ENCODE peak calls at places on chromosomes 6 and 20, in eight cellular contexts. G, R, F, X, A, C, B and K are unnamed samples.
A peak's percentile ranks its signal among the peaks of the same experiment; 100 is the strongest.

GRCh38 chr6:127941228-127941627 is 40.4 kb upstream of the THEMIS start:
- DNase-seq in G (no peak), R (no peak), F (no peak), X (no peak), A (no peak), C (no peak), B (no peak), K (no peak)

GRCh38 chr6:27864906-27865883 is 47.0 kb downstream of the OR2B2 start:
- DNase-seq in G (peak; percentile 86), R (peak; percentile 44), F (peak; percentile 93), X (peak; percentile 40), A (peak; percentile 43), C (peak; percentile 77), B (no peak), K (peak; percentile 71)

GRCh38 chr20:19284400-19285178 is 72.1 kb downstream of the SLC24A3 start:
- DNase-seq in G (no peak), R (no peak), F (no peak), X (no peak), A (no peak), C (no peak), B (no peak), K (no peak)

GRCh38 chr20:38229376-38230252 is 30.9 kb downstream of the KIAA1755 start:
- DNase-seq in G (no peak), R (no peak), F (no peak), X (no peak), A (no peak), C (no peak), B (no peak), K (no peak)

GRCh38 chr6:39791850-39792500 is at the start of gene DAAM2:
- DNase-seq in G (no peak), R (peak; percentile 77), F (no peak), X (peak; percentile 67), A (no peak), C (peak; percentile 4), B (peak; percentile 20), K (no peak)

GRCh38 chr20:10739575-10739974 is 65.8 kb upstream of the JAG1 start:
- DNase-seq in G (no peak), R (no peak), F (no peak), X (no peak), A (no peak), C (no peak), B (no peak), K (no peak)

GRCh38 chr6:157867155-157867559 is 44.1 kb downstream of the SNX9 start:
- DNase-seq in G (no peak), R (no peak), F (no peak), X (no peak), A (no peak), C (no peak), B (no peak), K (no peak)

GRCh38 chr6:160455484-160456213 is 107.5 kb downstream of the SLC22A3 start:
- DNase-seq in G (peak; percentile 62), R (peak; percentile 58), F (peak; percentile 15), X (peak; percentile 78), A (peak; percentile 58), C (peak; percentile 67), B (peak; percentile 41), K (peak; percentile 25)

GRCh38 chr6:3751730-3752537 is 421 bp upstream of the PXDC1 start:
- DNase-seq in G (peak; percentile 87), R (peak; percentile 88), F (peak; percentile 58), X (peak; percentile 83), A (peak; percentile 64), C (peak; percentile 74), B (peak; percentile 41), K (peak; percentile 54)

GRCh38 chr6:107870379-107870778 is 46.3 kb upstream of the SCML4 start:
- DNase-seq in G (no peak), R (no peak), F (no peak), X (no peak), A (no peak), C (no peak), B (no peak), K (no peak)

GRCh38 chr6:154343473-154344308 is 12.9 kb downstream of the IPCEF1 start:
- DNase-seq in G (peak; percentile 52), R (no peak), F (no peak), X (peak; percentile 13), A (no peak), C (no peak), B (peak; percentile 21), K (no peak)

GRCh38 chr6:56714982-56715456 is 72.3 kb upstream of the DST start:
- DNase-seq in G (no peak), R (no peak), F (peak; percentile 53), X (no peak), A (no peak), C (no peak), B (no peak), K (no peak)

GRCh38 chr6:170131351-170131750 is 159.5 kb downstream of the DLL1 start:
- DNase-seq in G (no peak), R (no peak), F (no peak), X (no peak), A (no peak), C (no peak), B (no peak), K (no peak)

GRCh38 chr20:4056880-4057279 is 41.5 kb upstream of the RNF24 start:
- DNase-seq in G (no peak), R (no peak), F (no peak), X (no peak), A (no peak), C (no peak), B (no peak), K (no peak)

GRCh38 chr6:108637963-108638362 is 77.2 kb downstream of the FOXO3 start:
- DNase-seq in G (no peak), R (no peak), F (no peak), X (no peak), A (no peak), C (no peak), B (no peak), K (no peak)

GRCh38 chr6:33073431-33073871 is at the start of gene HLA-DPA1:
- DNase-seq in G (peak; percentile 42), R (no peak), F (no peak), X (no peak), A (no peak), C (peak; percentile 43), B (no peak), K (peak; percentile 72)

GRCh38 chr6:152378154-152378553 is 259.0 kb downstream of the SYNE1 start:
- DNase-seq in G (no peak), R (no peak), F (peak; percentile 24), X (no peak), A (no peak), C (no peak), B (no peak), K (no peak)

GRCh38 chr6:62039602-62040001 is 246.4 kb downstream of the KHDRBS2 start:
- DNase-seq in G (no peak), R (no peak), F (no peak), X (no peak), A (no peak), C (no peak), B (no peak), K (no peak)

GRCh38 chr6:9292975-9293374 is 857.6 kb upstream of the SLC35B3 start:
- DNase-seq in G (no peak), R (no peak), F (no peak), X (no peak), A (no peak), C (no peak), B (no peak), K (no peak)

GRCh38 chr6:78850621-78851020 is 16.7 kb upstream of the IRAK1BP1 start:
- DNase-seq in G (no peak), R (no peak), F (no peak), X (no peak), A (no peak), C (no peak), B (no peak), K (no peak)

GRCh38 chr6:138215071-138215470 is 3.2 kb downstream of the PBOV1 start:
- DNase-seq in G (no peak), R (no peak), F (no peak), X (no peak), A (no peak), C (no peak), B (no peak), K (no peak)

GRCh38 chr6:163419413-163420314 is 5.1 kb downstream of the QKI start:
- DNase-seq in G (no peak), R (no peak), F (no peak), X (no peak), A (no peak), C (no peak), B (no peak), K (no peak)

GRCh38 chr6:155088856-155089255 is 93.7 kb downstream of the TIAM2 start:
- DNase-seq in G (no peak), R (no peak), F (no peak), X (no peak), A (no peak), C (no peak), B (no peak), K (no peak)

GRCh38 chr6:12474167-12475140 is 184.3 kb downstream of the EDN1 start:
- DNase-seq in G (no peak), R (no peak), F (no peak), X (no peak), A (no peak), C (no peak), B (no peak), K (no peak)

GRCh38 chr20:25546048-25546447 is 39.3 kb downstream of the NINL start:
- DNase-seq in G (no peak), R (no peak), F (no peak), X (no peak), A (no peak), C (no peak), B (no peak), K (no peak)

GRCh38 chr20:22474215-22474614 is 110.2 kb downstream of the FOXA2 start:
- DNase-seq in G (no peak), R (no peak), F (no peak), X (no peak), A (no peak), C (no peak), B (no peak), K (no peak)

GRCh38 chr6:167937301-167937700 is 60.2 kb upstream of the KIF25 start:
- DNase-seq in G (no peak), R (no peak), F (no peak), X (no peak), A (no peak), C (no peak), B (no peak), K (no peak)